ENCODE peak calls at places on chromosomes 2 and 18, in nine cellular contexts. G is IMR-90, L is HCT116, U is erythroblast, E is K562, M is A549, N is heart left ventricle, O is right lobe of liver, P is esophagus squamous epithelium. I is an unnamed sample.

GRCh38 chr2:11842324-11842723 is 95.9 kb downstream of the LPIN1 start:
- DNase-seq in G (no peak), L (no peak), U (no peak), E (no peak), M (no peak), N (no peak), O (no peak), P (no peak), I (no peak)

GRCh38 chr18:6878881-6879280 is 149.4 kb downstream of the ARHGAP28 start:
- DNase-seq in G (no peak), L (no peak), U (no peak), E (no peak), M (no peak), N (no peak), O (no peak), P (no peak), I (no peak)

GRCh38 chr18:55642191-55642590 is 54.2 kb upstream of the TCF4 start:
- DNase-seq in G (no peak), L (no peak), U (no peak), E (no peak), M (no peak), N (no peak), O (no peak), P (no peak), I (no peak)

GRCh38 chr2:223100061-223100511 is 48.1 kb downstream of the KCNE4 start:
- DNase-seq in G (peak), L (no peak), U (no peak), E (no peak), M (no peak), N (peak), O (no peak), P (no peak), I (no peak)

GRCh38 chr2:201781583-201782051 is 884 bp upstream of the ALS2 start:
- DNase-seq in G (no peak), L (no peak), U (peak), E (no peak), M (no peak), N (peak), O (no peak), P (no peak), I (no peak)

GRCh38 chr2:3595985-3596384 is 1.1 kb downstream of the COLEC11 start:
- DNase-seq in G (no peak), L (no peak), U (no peak), E (no peak), M (no peak), N (no peak), O (no peak), P (no peak), I (no peak)

GRCh38 chr2:147405651-147406050 is 439.2 kb upstream of the ACVR2A start:
- DNase-seq in G (no peak), L (no peak), U (no peak), E (no peak), M (no peak), N (no peak), O (no peak), P (no peak), I (no peak)

GRCh38 chr2:207474871-207475485 is 54.8 kb upstream of the CREB1 start:
- DNase-seq in G (peak), L (peak), U (peak), E (peak), M (peak), N (peak), O (no peak), P (no peak), I (no peak)

GRCh38 chr2:72144746-72145657 is 2.7 kb downstream of the CYP26B1 start:
- DNase-seq in G (no peak), L (peak), U (no peak), E (no peak), M (peak), N (peak), O (peak), P (no peak), I (peak)

GRCh38 chr2:105576440-105577241 is 168.1 kb upstream of the NCK2 start:
- DNase-seq in G (peak), L (peak), U (no peak), E (no peak), M (peak), N (no peak), O (no peak), P (no peak), I (peak)

GRCh38 chr18:75390854-75391253 is 36.6 kb downstream of the SMIM21 start:
- DNase-seq in G (no peak), L (no peak), U (no peak), E (no peak), M (no peak), N (no peak), O (no peak), P (no peak), I (no peak)

GRCh38 chr2:217953011-217953481 is 49.7 kb downstream of the TNS1 start:
- DNase-seq in G (no peak), L (no peak), U (no peak), E (no peak), M (no peak), N (peak), O (peak), P (no peak), I (no peak)

GRCh38 chr2:207879536-207879935 is 109.8 kb upstream of the FZD5 start:
- DNase-seq in G (peak), L (no peak), U (no peak), E (no peak), M (peak), N (no peak), O (no peak), P (no peak), I (no peak)

GRCh38 chr2:139045524-139045923 is 265.3 kb upstream of the NXPH2 start:
- DNase-seq in G (no peak), L (no peak), U (no peak), E (no peak), M (no peak), N (no peak), O (no peak), P (no peak), I (no peak)

GRCh38 chr2:26724004-26724750 is 31.7 kb downstream of the KCNK3 start:
- DNase-seq in G (peak), L (peak), U (peak), E (peak), M (peak), N (peak), O (peak), P (no peak), I (peak)

GRCh38 chr2:57516740-57517340 is 529.8 kb upstream of the VRK2 start:
- DNase-seq in G (peak), L (peak), U (peak), E (peak), M (peak), N (no peak), O (no peak), P (no peak), I (no peak)

GRCh38 chr2:16171425-16171920 is 231.1 kb downstream of the MYCN start:
- DNase-seq in G (no peak), L (no peak), U (no peak), E (no peak), M (no peak), N (no peak), O (no peak), P (no peak), I (no peak)

GRCh38 chr2:18752022-18752493 is 162.7 kb upstream of the NT5C1B start:
- DNase-seq in G (peak), L (no peak), U (no peak), E (no peak), M (peak), N (no peak), O (no peak), P (no peak), I (no peak)

GRCh38 chr18:51614967-51615571 is 417.6 kb upstream of the MEX3C start:
- DNase-seq in G (no peak), L (no peak), U (no peak), E (no peak), M (peak), N (no peak), O (no peak), P (no peak), I (no peak)

GRCh38 chr2:68776124-68776523 is 41.5 kb downstream of the ARHGAP25 start:
- DNase-seq in G (no peak), L (no peak), U (no peak), E (no peak), M (no peak), N (no peak), O (no peak), P (no peak), I (no peak)

GRCh38 chr2:201057715-201058248 is 13.7 kb downstream of the HYCC2 start:
- DNase-seq in G (no peak), L (no peak), U (no peak), E (no peak), M (no peak), N (no peak), O (no peak), P (no peak), I (no peak)

GRCh38 chr2:127080941-127081769 is 25.8 kb downstream of the BIN1 start:
- DNase-seq in G (no peak), L (no peak), U (no peak), E (no peak), M (no peak), N (no peak), O (no peak), P (no peak), I (no peak)

GRCh38 chr2:233572468-233572867 is 5.9 kb upstream of the USP40 start:
- DNase-seq in G (no peak), L (no peak), U (no peak), E (no peak), M (no peak), N (no peak), O (no peak), P (no peak), I (no peak)

GRCh38 chr2:68318686-68319396 is 908 bp downstream of the CNRIP1 start:
- DNase-seq in G (no peak), L (no peak), U (peak), E (no peak), M (peak), N (peak), O (peak), P (no peak), I (no peak)

GRCh38 chr2:200408428-200409311 is 101.2 kb downstream of the KCTD18 start:
- DNase-seq in G (peak), L (peak), U (peak), E (peak), M (peak), N (no peak), O (no peak), P (no peak), I (peak)

GRCh38 chr2:64753384-64753783 is 99.7 kb upstream of the SERTAD2 start:
- DNase-seq in G (no peak), L (no peak), U (peak), E (no peak), M (no peak), N (no peak), O (no peak), P (no peak), I (no peak)

GRCh38 chr2:176283268-176283667 is 14.0 kb downstream of the MTX2 start:
- DNase-seq in G (peak), L (no peak), U (no peak), E (no peak), M (no peak), N (no peak), O (no peak), P (no peak), I (no peak)

GRCh38 chr2:219418155-219418569 is at the start of gene DES:
- DNase-seq in G (no peak), L (no peak), U (no peak), E (no peak), M (no peak), N (peak), O (no peak), P (no peak), I (no peak)
- TF ChIP-seq POLR2A in G (no peak), L (no peak), U (no peak), E (no peak), M (no peak), N (peak), O (no peak), P (peak), I (no peak)

DNA sequence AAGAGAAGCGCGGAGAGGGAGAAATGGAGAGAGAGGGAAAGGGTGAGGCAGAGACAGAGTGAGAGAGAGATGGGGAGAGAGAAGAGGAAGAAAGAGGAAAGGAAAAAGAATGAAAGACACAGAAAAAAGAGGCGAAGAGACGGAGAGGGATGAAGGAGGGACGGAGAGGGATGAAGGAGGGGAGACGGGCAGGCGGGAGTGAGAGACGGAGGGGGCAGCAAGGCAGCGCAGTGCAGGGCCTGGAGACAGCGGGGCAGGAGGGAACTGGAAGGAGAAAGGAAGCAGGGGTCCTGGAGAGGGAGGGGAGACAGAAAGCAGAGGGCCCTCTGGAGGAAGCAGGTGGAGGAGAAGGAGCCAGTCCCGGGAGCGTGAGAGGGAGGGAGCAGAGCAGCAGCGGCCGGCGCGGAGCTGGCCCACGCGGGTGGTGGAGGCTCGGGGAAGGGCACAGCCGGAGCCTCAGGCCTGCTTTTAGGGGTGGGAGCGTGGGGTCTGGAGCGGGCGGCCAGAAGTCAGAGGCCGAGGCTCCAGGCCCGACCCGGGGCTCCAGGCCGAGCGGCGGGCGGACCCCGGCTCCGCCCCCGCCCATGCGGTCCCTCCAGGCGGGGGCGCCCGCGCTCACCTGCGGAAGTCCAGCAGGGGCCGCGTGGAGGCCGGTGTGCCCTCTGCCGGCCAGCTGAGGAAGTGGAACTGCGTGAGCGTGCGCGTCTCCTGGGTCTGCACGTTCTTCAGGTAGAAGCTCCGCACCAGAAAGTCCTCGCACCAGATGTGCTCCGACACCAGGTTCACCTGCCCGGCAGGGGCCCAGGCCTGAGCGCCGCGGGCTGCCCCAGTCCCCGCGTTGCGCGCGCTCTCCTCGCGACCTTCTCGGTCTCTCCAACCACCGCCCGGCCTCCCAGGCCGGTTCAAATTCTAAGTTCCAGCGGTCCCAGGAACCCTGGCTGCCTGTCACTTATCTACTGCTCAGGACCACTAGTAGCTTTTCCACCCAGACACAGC is 14.5 kb downstream of the PTPRN start:
- DNase-seq in G (peak), L (peak), U (peak), E (peak), M (peak), N (peak), O (peak), P (peak), I (peak)
- TF ChIP-seq POLR2A in G (no peak), L (no peak), U (peak), E (peak), M (peak), N (peak), O (peak), P (peak), I (peak)

GRCh38 chr2:227007940-227008339 is 156.1 kb downstream of the COL4A4 start:
- DNase-seq in G (no peak), L (no peak), U (no peak), E (no peak), M (no peak), N (no peak), O (no peak), P (no peak), I (no peak)
- TF ChIP-seq POLR2A in G (no peak), L (no peak), U (no peak), E (no peak), M (no peak), N (no peak), O (no peak), P (no peak), I (no peak)

GRCh38 chr2:25342372-25343186 is 854 bp upstream of the DNMT3A start:
- DNase-seq in G (peak), L (peak), U (peak), E (peak), M (peak), N (peak), O (peak), P (no peak), I (peak)
- TF ChIP-seq POLR2A in G (no peak), L (no peak), U (no peak), E (no peak), M (no peak), N (peak), O (no peak), P (no peak), I (no peak)

DNA sequence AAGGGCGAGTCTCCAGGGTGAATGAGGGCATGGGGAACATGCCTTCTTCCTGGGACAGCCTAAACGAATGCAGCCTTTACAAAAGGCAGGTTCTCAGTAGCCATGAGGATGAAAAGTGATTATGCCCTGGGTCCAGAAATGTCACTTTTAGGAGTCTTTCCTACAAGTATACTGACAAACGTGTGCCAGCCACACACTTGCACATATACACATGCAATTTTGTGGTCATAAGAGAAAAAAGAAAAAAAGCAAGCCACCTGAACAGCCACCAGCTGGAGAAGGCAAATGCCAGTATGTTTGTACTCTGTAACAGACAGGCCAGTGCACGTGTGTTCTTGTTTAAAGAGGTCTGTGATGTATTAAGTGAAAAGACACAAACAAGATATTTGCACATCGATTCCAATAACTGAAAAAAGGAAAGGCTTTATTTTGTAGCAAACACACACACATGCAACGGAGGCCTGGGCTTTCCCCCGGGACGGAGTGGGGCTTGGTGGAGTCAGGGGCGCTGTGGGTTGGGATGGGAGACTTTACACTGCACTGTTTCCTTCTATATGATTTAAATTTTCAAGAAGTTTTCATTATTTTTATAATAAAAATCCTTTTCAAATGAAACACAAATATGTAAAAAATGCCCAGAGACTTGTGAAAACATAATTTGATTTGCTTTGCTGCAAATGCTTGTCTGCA is 108.4 kb downstream of the FAM210A start:
- DNase-seq in G (no peak), L (no peak), U (no peak), E (no peak), M (no peak), N (no peak), O (no peak), P (no peak), I (no peak)
- TF ChIP-seq POLR2A in G (no peak), L (no peak), U (no peak), E (no peak), M (no peak), N (no peak), O (no peak), P (no peak), I (no peak)

GRCh38 chr2:86562891-86563649 is at the start of gene CHMP3:
- DNase-seq in G (peak), L (peak), U (peak), E (peak), M (peak), N (peak), O (peak), P (peak), I (peak)
- TF ChIP-seq POLR2A in G (peak), L (peak), U (peak), E (peak), M (peak), N (peak), O (peak), P (peak), I (peak)

I was measured in H54.